ENCODE peak calls at places on chromosome 22, in ten cellular contexts. J is stomach, M is ovary, E is heart right ventricle, L is mammary epithelial cell, Z is GM23338, T is PC-3, Q is cardiac muscle cell, I is IMR-90, B is Peyer's patch. S is an unnamed sample.

GRCh38 chr22:38984224-38984623 is 2.1 kb downstream of the APOBEC3B start:
- DNase-seq in Q (no peak), M (no peak), B (no peak), J (no peak), E (no peak), Z (no peak), L (no peak), T (no peak), I (no peak), S (no peak)

GRCh38 chr22:23836281-23836680 is 2.5 kb downstream of the DERL3 start:
- DNase-seq in M (no peak), B (peak; percentile 46), L (no peak), T (no peak), E (no peak), I (no peak), Z (no peak), Q (no peak), J (no peak), S (no peak)

GRCh38 chr22:37030560-37031281 is 11.2 kb downstream of the MPST start:
- DNase-seq in Z (no peak), L (no peak), J (no peak), B (no peak), E (no peak), M (no peak), I (no peak), T (no peak), Q (no peak), S (no peak)

GRCh38 chr22:42947211-42947990 is 67.5 kb downstream of the PACSIN2 start:
- DNase-seq in Q (peak; percentile 42), B (peak; percentile 50), J (peak; percentile 89), I (peak; percentile 41), T (peak; percentile 72), L (peak; percentile 68), M (no peak), Z (no peak), E (peak; percentile 55), S (no peak)

GRCh38 chr22:35615156-35615555 is 2.0 kb downstream of the MB start:
- DNase-seq in E (no peak), I (no peak), J (no peak), T (no peak), L (no peak), Q (no peak), Z (no peak), M (no peak), B (no peak), S (no peak)

GRCh38 chr22:38017272-38017920 is 33.0 kb upstream of the SOX10 start:
- DNase-seq in L (peak; percentile 26), Q (no peak), J (peak; percentile 74), I (peak; percentile 52), T (no peak), M (peak; percentile 82), E (peak; percentile 83), B (peak; percentile 73), Z (no peak), S (no peak)

GRCh38 chr22:47839586-47840245 is 1077.3 kb downstream of the TBC1D22A start:
- DNase-seq in L (no peak), T (no peak), Z (no peak), Q (no peak), I (no peak), J (no peak), B (no peak), E (no peak), M (no peak), S (no peak)

GRCh38 chr22:49382451-49382735 is 445.3 kb downstream of the BRD1 start:
- DNase-seq in I (no peak), J (peak; percentile 8), L (no peak), M (no peak), Z (no peak), Q (no peak), E (no peak), B (peak; percentile 18), T (no peak), S (no peak)

GRCh38 chr22:29343313-29343805 is 27.9 kb upstream of the RASL10A start:
- DNase-seq in B (no peak), I (peak; percentile 40), Z (no peak), L (no peak), M (no peak), T (peak; percentile 47), E (peak; percentile 60), J (peak; percentile 71), Q (peak; percentile 49), S (no peak)

GRCh38 chr22:40533712-40534378 is 102.7 kb downstream of the MRTFA start:
- DNase-seq in B (peak; percentile 63), L (peak; percentile 75), M (no peak), E (no peak), T (peak; percentile 62), I (peak; percentile 74), J (no peak), Q (peak; percentile 42), Z (peak; percentile 66), S (peak; percentile 80)

GRCh38 chr22:29478326-29479276 is 1.4 kb upstream of the NEFH start:
- DNase-seq in I (no peak), Q (peak; percentile 72), J (no peak), M (no peak), B (no peak), E (no peak), Z (peak; percentile 71), T (no peak), L (no peak), S (peak; percentile 26)

GRCh38 chr22:49687786-49688515 is 139.7 kb downstream of the BRD1 start:
- DNase-seq in Z (no peak), M (no peak), E (no peak), I (no peak), J (no peak), B (no peak), Q (no peak), L (no peak), T (no peak), S (no peak)

GRCh38 chr22:50250555-50251471 is at the start of gene HDAC10:
- DNase-seq in Q (peak; percentile 91), M (peak; percentile 75), L (peak; percentile 76), T (peak; percentile 63), B (peak; percentile 93), I (peak; percentile 74), Z (peak; percentile 94), E (peak; percentile 69), J (peak; percentile 90), S (peak; percentile 71)

GRCh38 chr22:26669060-26669481 is 11.7 kb downstream of the MIAT start:
- DNase-seq in T (peak; percentile 54), L (peak; percentile 32), Z (peak; percentile 83), J (no peak), B (peak; percentile 54), M (no peak), Q (peak; percentile 50), E (no peak), I (peak; percentile 63), S (no peak)

GRCh38 chr22:38218661-38219331 is 17.0 kb downstream of the MAFF start:
- DNase-seq in M (peak; percentile 85), E (peak; percentile 84), B (peak; percentile 85), I (peak; percentile 97), J (peak; percentile 92), Q (peak; percentile 65), T (peak; percentile 88), Z (peak; percentile 91), L (peak; percentile 96), S (no peak)

GRCh38 chr22:45211848-45212247 is 28.8 kb downstream of the KIAA0930 start:
- DNase-seq in T (no peak), Z (no peak), Q (no peak), L (no peak), M (no peak), E (no peak), J (no peak), I (no peak), B (no peak), S (no peak)
- H3K4me1 ChIP-seq in T (peaks cover 19% of the 10 kb centered on the region), Z (peaks cover 10% of the 10 kb centered on the region), Q (peaks cover 10% of the 10 kb centered on the region), L (peaks cover 24% of the 10 kb centered on the region), M (peaks cover 8% of the 10 kb centered on the region), E (peaks cover 46% of the 10 kb centered on the region), J (peaks cover 62% of the 10 kb centered on the region), I (peaks cover 45% of the 10 kb centered on the region), B (no peaks in the 10 kb centered on the region), S (no peaks in the 10 kb centered on the region)

GRCh38 chr22:19984851-19985811 is 31.5 kb downstream of the ARVCF start:
- DNase-seq in Z (no peak), Q (no peak), B (no peak), T (no peak), M (no peak), E (no peak), J (no peak), I (no peak), L (no peak), S (no peak)
- H3K27ac ChIP-seq in Z (no peak overlapping the region), Q (no peak overlapping the region), B (no peak overlapping the region), T (no peak overlapping the region), M (no peak overlapping the region), E (peak overlapping the region; percentile 29), J (peak overlapping the region; percentile 40), I (no peak overlapping the region), L (no peak overlapping the region), S (no peak overlapping the region)

DNA sequence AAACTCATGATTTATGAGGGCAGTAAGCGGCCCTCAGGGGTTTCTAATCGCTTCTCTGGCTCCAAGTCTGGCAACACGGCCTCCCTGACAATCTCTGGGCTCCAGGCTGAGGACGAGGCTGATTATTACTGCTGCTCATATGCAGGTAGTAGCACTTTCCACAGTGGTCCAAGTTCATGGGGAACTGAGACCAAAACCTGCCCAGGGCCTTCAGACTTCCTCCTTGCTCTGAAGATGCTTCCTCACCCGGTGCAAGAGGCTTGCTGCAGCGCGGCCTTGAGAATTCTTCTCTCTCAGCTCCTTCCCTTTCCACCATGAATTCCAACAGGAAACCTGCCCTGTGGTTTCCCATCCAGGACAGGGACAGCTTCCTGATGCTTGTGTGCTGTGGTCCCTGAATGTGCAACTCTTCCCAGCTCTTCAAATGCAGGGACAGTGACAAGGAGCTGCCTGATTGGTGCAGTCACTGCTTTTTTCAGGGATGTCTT is 53.9 kb downstream of the GGTLC2 start:
- DNase-seq in J (no peak), T (no peak), I (no peak), E (no peak), M (no peak), Q (no peak), L (no peak), B (peak; percentile 62), Z (no peak), S (no peak)
- H3K4me3 ChIP-seq in J (no peak overlapping the region), T (no peak overlapping the region), I (no peak overlapping the region), E (no peak overlapping the region), M (no peak overlapping the region), Q (no peak overlapping the region), L (no peak overlapping the region), B (no peak overlapping the region), Z (no peak overlapping the region), S (no peak overlapping the region)

GRCh38 chr22:33917744-33918406 is 2.4 kb downstream of the LARGE1 start:
- DNase-seq in Z (peak; percentile 66), Q (no peak), L (no peak), E (no peak), B (no peak), M (no peak), J (no peak), I (peak; percentile 50), T (no peak), S (peak; percentile 1)

GRCh38 chr22:33913188-33913587 is 7.1 kb downstream of the LARGE1 start:
- DNase-seq in M (no peak), Z (no peak), T (no peak), B (no peak), E (no peak), L (no peak), J (no peak), Q (no peak), I (no peak), S (no peak)

GRCh38 chr22:33909906-33910305 is 10.4 kb downstream of the LARGE1 start:
- DNase-seq in M (no peak), L (no peak), E (no peak), T (no peak), I (no peak), Q (no peak), B (no peak), J (no peak), Z (no peak), S (no peak)

GRCh38 chr22:33914699-33915098 is 5.6 kb downstream of the LARGE1 start:
- DNase-seq in E (no peak), L (no peak), B (no peak), T (no peak), Z (peak; percentile 30), J (no peak), M (no peak), Q (no peak), I (no peak), S (no peak)

GRCh38 chr22:33914131-33914530 is 6.1 kb downstream of the LARGE1 start:
- DNase-seq in M (no peak), I (no peak), B (no peak), J (no peak), Q (no peak), T (no peak), Z (no peak), E (no peak), L (no peak), S (no peak)
- H3K4me1 ChIP-seq in M (peaks cover 5% of the 10 kb centered on the region), I (peaks cover 4% of the 10 kb centered on the region), B (no peaks in the 10 kb centered on the region), J (peaks cover 80% of the 10 kb centered on the region), Q (peaks cover 11% of the 10 kb centered on the region), T (no peaks in the 10 kb centered on the region), Z (peaks cover 83% of the 10 kb centered on the region), E (peaks cover 16% of the 10 kb centered on the region), L (peaks cover 1% of the 10 kb centered on the region), S (no peaks in the 10 kb centered on the region)

S was measured in CD4-positive, CD25-positive, alpha-beta regulatory T cell.